ENCODE peak calls at places on chromosomes 2 and 18, in four cellular contexts. B is T1000; U is AG10803; R is stimulated activated naive B cell treated with anti-CD40 and anti-IgM and Interleukin-4, amounts not matched to agents 10 μg/mL and 1 μg/mL and 100 μg/mL, for 72 hours. I is an unnamed sample.

GRCh38 chr2:208025814-208026184 is 472 bp upstream of the PLEKHM3 start:
- DNase-seq in B (no peak), U (peak), R (no peak), I (no peak)

GRCh38 chr18:63157293-63158011 is 162.1 kb downstream of the BCL2 start:
- DNase-seq in B (no peak), U (no peak), R (no peak), I (no peak)

GRCh38 chr2:46036929-46037328 is 260.3 kb upstream of the EPAS1 start:
- DNase-seq in B (peak), U (peak), R (no peak), I (peak)

GRCh38 chr2:181185948-181186347 is 205.5 kb downstream of the UBE2E3 start:
- DNase-seq in B (no peak), U (peak), R (no peak), I (peak)

GRCh38 chr2:136112317-136112891 is 5.5 kb downstream of the CXCR4 start:
- DNase-seq in B (no peak), U (no peak), R (no peak), I (no peak)

GRCh38 chr2:122203523-122203922 is 448.1 kb downstream of the TSN start:
- DNase-seq in B (peak), U (peak), R (no peak), I (peak)

GRCh38 chr2:28901841-28902240 is 7.4 kb downstream of the WDR43 start:
- DNase-seq in B (no peak), U (no peak), R (no peak), I (no peak)

GRCh38 chr2:45681675-45682074 is 30.2 kb downstream of the PRKCE start:
- DNase-seq in B (peak), U (peak), R (no peak), I (peak)

GRCh38 chr2:64327510-64328414 is 126.2 kb upstream of the LGALSL start:
- DNase-seq in B (no peak), U (peak), R (peak), I (peak)